ENCODE peak calls at places on chromosomes 4 and X, in seven cellular contexts. B, N, E, Q, V, M and T are unnamed samples.

GRCh38 chr4:154491341-154491679 is 289 bp downstream of the DCHS2 start:
- DNase-seq in B (no peak), M (no peak), Q (no peak), N (no peak), V (peak), E (no peak), T (peak)

GRCh38 chr4:1522606-1523005 is 116.4 kb upstream of the NKX1-1 start:
- DNase-seq in B (no peak), V (no peak), Q (no peak), M (peak), E (no peak), N (no peak), T (no peak)

GRCh38 chr4:89741768-89742167 is 95.2 kb downstream of the SNCA start:
- DNase-seq in B (no peak), E (no peak), M (no peak), N (no peak), Q (no peak), V (no peak), T (no peak)

GRCh38 chr4:144449623-144450022 is 196.3 kb upstream of the HHIP start:
- DNase-seq in N (no peak), V (peak), M (peak), Q (no peak), E (no peak), B (no peak), T (no peak)

GRCh38 chr4:153502584-153502983 is 36.4 kb downstream of the TMEM131L start:
- DNase-seq in N (no peak), M (no peak), B (no peak), E (no peak), Q (no peak), V (no peak), T (no peak)

GRCh38 chr4:98929341-98930267 is 671 bp upstream of the EIF4E start:
- DNase-seq in M (peak), E (peak), B (peak), V (peak), N (peak), Q (no peak), T (no peak)

GRCh38 chr4:140996757-140997156 is 136.5 kb downstream of the RNF150 start:
- DNase-seq in V (peak), N (no peak), Q (no peak), M (no peak), E (no peak), B (no peak), T (peak)

GRCh38 chrX:9662148-9662547 is 103.5 kb downstream of the GPR143 start:
- DNase-seq in E (no peak), M (no peak), B (no peak), V (peak), N (no peak), Q (no peak), T (no peak)

GRCh38 chr4:1183985-1184773 is 11.8 kb upstream of the SPON2 start:
- DNase-seq in M (no peak), N (no peak), V (no peak), Q (no peak), E (no peak), B (no peak), T (no peak)

GRCh38 chrX:41906515-41907165 is 16.7 kb downstream of the CASK start:
- DNase-seq in Q (no peak), E (no peak), M (no peak), B (no peak), V (no peak), N (no peak), T (no peak)

GRCh38 chrX:46029777-46030176 is 515.4 kb downstream of the ZNF674 start:
- DNase-seq in N (no peak), V (no peak), Q (peak), M (no peak), E (no peak), B (peak), T (no peak)

GRCh38 chr4:46249106-46249505 is 125.3 kb upstream of the GABRG1 start:
- DNase-seq in N (no peak), M (no peak), Q (no peak), E (no peak), B (no peak), V (no peak), T (no peak)

GRCh38 chr4:20109395-20109794 is 142.3 kb upstream of the SLIT2 start:
- DNase-seq in E (no peak), N (no peak), Q (no peak), M (no peak), B (no peak), V (no peak), T (no peak)

GRCh38 chrX:54564942-54565341 is 34.9 kb downstream of the GNL3L start:
- DNase-seq in M (no peak), Q (no peak), E (no peak), V (no peak), N (no peak), B (no peak), T (no peak)

GRCh38 chr4:117474987-117475386 is 389.6 kb upstream of the TRAM1L1 start:
- DNase-seq in N (no peak), M (no peak), V (no peak), Q (no peak), B (no peak), E (no peak), T (no peak)

GRCh38 chrX:34778961-34779360 is 121.9 kb upstream of the TMEM47 start:
- DNase-seq in B (no peak), V (peak), N (no peak), Q (no peak), M (no peak), E (no peak), T (no peak)

GRCh38 chr4:82500106-82500738 is 61.6 kb downstream of the TMEM150C start:
- DNase-seq in N (no peak), M (no peak), B (peak), E (no peak), V (peak), Q (peak), T (no peak)

GRCh38 chr4:23477905-23478304 is 411.9 kb downstream of the PPARGC1A start:
- DNase-seq in E (no peak), N (no peak), B (no peak), M (no peak), V (no peak), Q (no peak), T (no peak)

GRCh38 chr4:47499705-47500104 is 14.6 kb downstream of the ATP10D start:
- DNase-seq in B (no peak), N (no peak), E (no peak), V (no peak), Q (no peak), M (no peak), T (no peak)

GRCh38 chrX:130539721-130540321 is 138.0 kb downstream of the RBMX2 start:
- DNase-seq in V (peak), M (peak), N (peak), Q (peak), B (peak), E (no peak), T (no peak)

GRCh38 chr4:76087007-76087769 is 12.7 kb downstream of the ART3 start:
- DNase-seq in Q (peak), B (peak), M (peak), V (peak), N (no peak), E (no peak), T (peak)